ENCODE peak calls at places on chromosomes 16 and 17, in seven cellular contexts. F, T, U, R, C, S and G are unnamed samples. For H3K9me3, the result is how much of the 10 kb centered on the place peaks cover.

GRCh38 chr17:80997471-80998387 is 6.1 kb downstream of the CHMP6 start:
- DNase-seq in F (no peak), U (peak), C (no peak), T (no peak), S (no peak), R (no peak), G (no peak)

GRCh38 chr17:40564883-40565744 is at the start of gene CCR7:
- DNase-seq in C (no peak), F (no peak), T (no peak), S (no peak), U (no peak), R (peak), G (no peak)

GRCh38 chr16:50605733-50606430 is 57.7 kb downstream of the NKD1 start:
- DNase-seq in S (no peak), T (no peak), C (no peak), F (no peak), U (no peak), R (no peak), G (no peak)

GRCh38 chr16:14303654-14304394 is 232.7 kb downstream of the MRTFB start:
- DNase-seq in S (peak), R (peak), T (no peak), U (no peak), C (no peak), F (no peak), G (no peak)

GRCh38 chr17:4605826-4606225 is 21.5 kb downstream of the SMTNL2 start:
- DNase-seq in R (peak), T (no peak), S (peak), C (no peak), U (no peak), F (no peak), G (no peak)

GRCh38 chr17:31112001-31112661 is 17.4 kb downstream of the NF1 start:
- DNase-seq in C (no peak), R (no peak), F (no peak), T (no peak), S (no peak), U (no peak), G (no peak)

GRCh38 chr16:83994087-83994486 is 26.0 kb downstream of the NECAB2 start:
- DNase-seq in S (no peak), T (peak), R (no peak), F (no peak), U (no peak), C (no peak), G (no peak)

GRCh38 chr17:29593546-29594440 is 861 bp downstream of the ANKRD13B start:
- DNase-seq in S (peak), U (no peak), T (peak), R (peak), F (peak), C (no peak), G (no peak)

GRCh38 chr17:75910699-75911098 is 6.0 kb upstream of the MRPL38 start:
- DNase-seq in U (no peak), F (no peak), S (no peak), T (no peak), R (no peak), C (no peak), G (peak)

GRCh38 chr16:35564148-35564547 is 2104.7 kb downstream of the TP53TG3F start:
- DNase-seq in S (no peak), U (no peak), C (no peak), T (no peak), F (no peak), R (no peak), G (no peak)

GRCh38 chr16:35564889-35565288 is 2105.5 kb downstream of the TP53TG3F start:
- DNase-seq in C (no peak), U (no peak), F (no peak), T (no peak), R (no peak), S (no peak), G (no peak)

GRCh38 chr16:35562919-35563318 is 2103.5 kb downstream of the TP53TG3F start:
- DNase-seq in T (no peak), F (no peak), U (no peak), S (no peak), R (no peak), C (no peak), G (no peak)

GRCh38 chr16:35562471-35562870 is 2103.1 kb downstream of the TP53TG3F start:
- DNase-seq in R (no peak), U (no peak), S (no peak), T (no peak), C (no peak), F (no peak), G (no peak)

DNA sequence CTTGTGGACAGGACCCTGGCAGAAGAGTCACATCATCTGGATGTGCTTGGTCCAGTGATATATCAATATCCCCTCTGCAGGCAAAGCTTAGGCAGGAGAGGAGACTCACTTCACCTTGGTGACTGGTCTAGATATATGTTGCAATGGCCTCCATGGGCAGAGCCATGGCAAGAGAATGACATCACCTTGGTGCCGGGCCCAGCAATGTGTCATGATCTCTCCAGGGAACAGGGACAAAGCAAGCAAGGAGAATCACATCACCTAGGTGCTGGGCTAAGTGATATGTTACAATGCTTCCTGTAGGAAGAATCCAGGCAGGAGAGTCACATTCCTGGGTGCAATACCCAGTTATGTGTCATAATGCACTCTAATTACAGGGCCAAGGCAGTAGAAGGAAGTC is 2106.2 kb downstream of the TP53TG3F start:
- DNase-seq in R (no peak), C (no peak), U (no peak), F (no peak), T (no peak), S (no peak), G (no peak)
- H3K9me3 ChIP-seq in R (under half), C (under half), U (under half), F (under half), T (under half), S (under half), G (under half)

GRCh38 chr17:38465420-38466345 is 37.4 kb downstream of the ARHGAP23 start:
- DNase-seq in F (peak), R (peak), S (peak), C (peak), T (peak), U (peak), G (no peak)

GRCh38 chr17:38467491-38467890 is 39.2 kb downstream of the ARHGAP23 start:
- DNase-seq in U (no peak), F (no peak), C (no peak), S (no peak), R (no peak), T (no peak), G (no peak)

GRCh38 chr17:38464723-38465419 is 36.6 kb downstream of the ARHGAP23 start:
- DNase-seq in F (peak), U (peak), S (peak), C (peak), R (peak), T (peak), G (peak)

GRCh38 chr17:38466346-38467315 is 38.4 kb downstream of the ARHGAP23 start:
- DNase-seq in T (no peak), S (no peak), U (no peak), F (no peak), C (no peak), R (no peak), G (peak)

GRCh38 chr17:38469875-38470274 is 41.6 kb downstream of the ARHGAP23 start:
- DNase-seq in U (no peak), F (no peak), R (no peak), C (no peak), S (no peak), T (no peak), G (peak)
- TF ChIP-seq CTCF in U (no peak), F (no peak), R (no peak), C (no peak), S (no peak), T (no peak), G (no peak)

DNA sequence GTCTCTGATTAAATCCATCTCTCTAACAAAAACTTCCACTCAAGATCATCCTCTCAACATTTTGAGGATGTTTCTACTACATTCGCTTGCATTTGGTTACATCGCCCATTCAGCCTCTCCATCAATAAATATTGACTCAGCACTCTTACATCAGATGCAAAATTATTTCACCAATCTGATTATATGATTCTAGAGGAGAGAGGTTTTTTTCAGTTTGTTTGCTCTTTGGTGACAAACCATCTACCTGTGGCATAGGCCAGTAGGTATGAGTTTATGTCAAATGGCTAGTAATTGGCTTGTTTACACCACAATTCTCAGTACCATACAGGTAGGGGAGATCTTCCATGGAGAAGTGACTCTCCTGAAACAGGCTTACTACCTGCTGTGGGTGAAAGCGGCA is 52.3 kb downstream of the TOX3 start:
- DNase-seq in F (no peak), T (no peak), S (no peak), R (no peak), C (no peak), U (no peak), G (no peak)
- TF ChIP-seq EP300 in F (no peak), T (no peak), S (no peak), R (no peak), C (no peak), U (no peak), G (no peak)

GRCh38 chr17:16622540-16623277 is 30.9 kb downstream of the ZNF624 start:
- DNase-seq in U (no peak), C (no peak), F (no peak), T (no peak), S (no peak), R (no peak), G (no peak)
- H3K9me3 ChIP-seq in U (half or more), C (under half), F (under half), T (half or more), S (under half), R (half or more), G (half or more)

DNA sequence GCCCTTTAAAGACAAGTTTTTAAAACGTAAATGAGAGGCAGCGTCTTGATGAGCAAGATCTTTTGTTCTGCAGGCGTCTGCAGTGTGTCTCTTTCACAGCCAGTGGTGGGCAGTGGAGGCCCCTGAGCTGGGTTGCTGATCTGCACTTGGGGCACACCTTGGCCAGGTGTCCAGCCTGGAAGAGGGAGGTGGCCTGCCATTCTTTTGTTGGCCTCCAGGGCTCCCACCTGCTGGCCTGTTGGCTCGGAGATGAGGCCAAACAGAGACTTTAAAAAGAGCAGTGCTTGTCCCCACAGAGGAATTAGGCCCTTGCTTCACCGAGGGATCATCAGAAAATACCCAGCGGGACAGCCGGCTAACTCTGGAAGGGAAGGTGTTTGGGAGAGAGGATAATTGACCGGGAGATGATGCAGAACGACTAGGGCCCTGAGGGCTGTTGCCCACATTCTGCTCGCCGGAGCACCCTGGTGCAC is 145.9 kb upstream of the PLCG2 start:
- DNase-seq in F (no peak), R (no peak), U (no peak), C (no peak), T (no peak), S (no peak), G (no peak)
- TF ChIP-seq CTCF in F (no peak), R (no peak), U (peak), C (no peak), T (no peak), S (no peak), G (no peak)

DNA sequence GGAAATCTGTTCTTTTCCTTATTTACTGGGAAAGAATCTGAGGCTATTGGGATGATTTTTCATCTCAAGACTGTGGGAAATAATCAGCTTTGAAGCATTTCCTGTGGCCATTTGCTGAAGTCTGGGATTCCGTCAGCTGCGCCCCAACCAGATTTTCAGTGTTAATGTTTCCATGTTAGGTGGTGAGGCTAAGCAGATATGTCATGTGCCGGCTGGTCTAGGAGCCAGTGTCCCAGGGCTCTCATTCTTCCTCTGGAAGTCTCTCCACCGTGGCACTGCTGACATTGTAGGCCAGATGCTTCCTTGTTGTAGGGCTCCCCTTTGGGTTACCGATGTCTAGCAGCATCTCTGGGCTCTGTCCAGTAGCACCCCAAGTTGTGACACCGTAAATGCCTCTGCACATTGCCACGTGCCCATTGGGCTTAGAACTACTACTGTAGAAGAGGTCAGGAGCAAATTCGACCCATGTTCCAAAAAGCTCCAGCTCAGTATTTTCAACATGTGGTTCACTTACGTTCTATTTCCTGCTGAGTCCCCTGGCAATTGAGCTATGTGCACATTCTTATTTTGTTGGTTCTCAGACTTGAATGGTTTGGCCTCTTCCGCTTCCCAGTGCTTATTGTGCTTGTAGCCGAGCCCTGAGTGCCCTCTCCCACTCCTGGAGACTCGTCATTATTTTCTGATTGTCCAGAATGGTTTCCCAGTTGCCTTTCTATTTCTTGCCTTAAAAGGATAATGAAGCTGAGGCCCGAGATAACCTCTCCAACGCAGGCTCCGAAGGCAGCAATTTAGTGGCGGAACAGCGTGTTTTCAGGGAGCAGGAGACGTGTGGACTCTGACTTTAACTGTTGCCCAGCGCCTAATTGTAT is 82.2 kb downstream of the SPECC1 start:
- DNase-seq in U (no peak), S (peak), F (no peak), R (no peak), C (no peak), T (no peak), G (no peak)
- TF ChIP-seq EP300 in U (no peak), S (peak), F (no peak), R (no peak), C (no peak), T (no peak), G (no peak)